ENCODE peak calls at places on chromosome 9, in four cellular contexts. S, X, G and Z are unnamed samples.

GRCh38 chr9:37464426-37465248 is 613 bp downstream of the ZBTB5 start:
- DNase-seq in S (no peak), X (no peak), G (peak; percentile 63), Z (no peak)

GRCh38 chr9:86720893-86721698 is 226.2 kb downstream of the GAS1 start:
- DNase-seq in S (no peak), X (no peak), G (no peak), Z (no peak)

GRCh38 chr9:134174073-134174449 is 9.7 kb upstream of the RNU6ATAC start:
- DNase-seq in S (no peak), X (no peak), G (no peak), Z (no peak)

GRCh38 chr9:83483223-83483622 is 55.0 kb downstream of the FRMD3 start:
- DNase-seq in S (no peak), X (no peak), G (no peak), Z (no peak)

GRCh38 chr9:136326061-136326776 is 1.1 kb upstream of the GPSM1 start:
- DNase-seq in S (no peak), X (no peak), G (peak; percentile 92), Z (no peak)

GRCh38 chr9:120383999-120384924 is 195.7 kb downstream of the CDK5RAP2 start:
- DNase-seq in S (peak; percentile 52), X (peak; percentile 37), G (peak; percentile 65), Z (no peak)

GRCh38 chr9:105142406-105143092 is 101.9 kb upstream of the SLC44A1 start:
- DNase-seq in S (no peak), X (no peak), G (peak; percentile 59), Z (no peak)

GRCh38 chr9:69178583-69179011 is 4.5 kb downstream of the TJP2 start:
- DNase-seq in S (no peak), X (no peak), G (peak; percentile 49), Z (no peak)

GRCh38 chr9:135914921-135915320 is 7.6 kb upstream of the CAMSAP1 start:
- DNase-seq in S (no peak), X (no peak), G (peak; percentile 90), Z (no peak)

GRCh38 chr9:123771690-123772089 is 158.2 kb downstream of the DENND1A start:
- DNase-seq in S (no peak), X (no peak), G (no peak), Z (no peak)

GRCh38 chr9:78234810-78235209 is 1.1 kb upstream of the CEP78 start:
- DNase-seq in S (peak; percentile 2), X (no peak), G (peak; percentile 39), Z (no peak)

GRCh38 chr9:110291921-110292575 is 35.7 kb upstream of the TXN start:
- DNase-seq in S (no peak), X (no peak), G (no peak), Z (no peak)

GRCh38 chr9:14223081-14223480 is 90.9 kb downstream of the NFIB start:
- DNase-seq in S (no peak), X (no peak), G (no peak), Z (no peak)

GRCh38 chr9:14219865-14220655 is 93.9 kb downstream of the NFIB start:
- DNase-seq in S (no peak), X (no peak), G (no peak), Z (no peak)

GRCh38 chr9:14221119-14221518 is 92.8 kb downstream of the NFIB start:
- DNase-seq in S (no peak), X (no peak), G (peak; percentile 30), Z (no peak)

GRCh38 chr9:14222149-14222835 is 91.6 kb downstream of the NFIB start:
- DNase-seq in S (no peak), X (no peak), G (no peak), Z (no peak)

DNA sequence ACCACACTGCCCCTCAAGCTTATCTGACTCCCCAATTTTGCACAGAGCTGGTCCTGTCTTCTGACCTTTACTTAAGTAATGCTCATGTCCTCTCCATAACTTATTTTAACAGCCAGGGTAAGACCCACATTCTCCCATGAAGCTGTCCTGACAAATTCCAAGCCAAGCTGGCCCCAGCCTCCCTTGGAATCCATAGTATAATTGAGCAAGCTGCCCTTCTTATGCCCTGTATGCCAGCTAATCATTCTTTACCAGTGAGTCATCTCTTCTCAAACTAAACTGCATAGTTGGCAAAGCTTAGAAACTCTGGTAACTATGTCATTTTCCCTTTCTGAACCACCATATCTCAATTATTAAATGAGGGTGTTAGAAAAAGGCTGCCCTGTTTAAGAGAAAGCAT is 92.4 kb downstream of the NFIB start:
- DNase-seq in S (no peak), X (no peak), G (peak; percentile 61), Z (no peak)
- H3K9ac ChIP-seq in S (no peak overlapping the region), X (no peak overlapping the region), G (no peak overlapping the region), Z (no peak overlapping the region)

DNA sequence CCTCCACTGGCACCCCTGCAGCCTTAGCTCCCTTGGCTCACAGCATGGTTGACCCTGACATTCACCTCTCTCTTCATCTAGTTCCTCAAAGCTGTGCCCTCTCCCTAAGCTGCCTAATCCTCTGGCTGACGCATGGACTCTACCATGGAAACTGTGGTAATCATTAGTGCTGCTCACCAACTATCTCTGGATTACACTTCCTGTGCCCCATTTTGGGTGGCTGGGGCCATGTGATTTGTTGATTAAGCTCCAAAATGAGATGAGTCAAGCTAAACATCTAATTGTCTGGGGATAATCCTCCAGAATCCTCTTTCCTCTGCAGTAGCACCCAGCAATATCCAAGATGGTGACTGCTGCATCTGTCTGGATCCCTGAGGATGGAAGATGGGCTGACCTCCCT is 264.4 kb downstream of the SH3GL2 start:
- DNase-seq in S (no peak), X (no peak), G (no peak), Z (no peak)
- H3K9ac ChIP-seq in S (no peak overlapping the region), X (no peak overlapping the region), G (no peak overlapping the region), Z (no peak overlapping the region)

DNA sequence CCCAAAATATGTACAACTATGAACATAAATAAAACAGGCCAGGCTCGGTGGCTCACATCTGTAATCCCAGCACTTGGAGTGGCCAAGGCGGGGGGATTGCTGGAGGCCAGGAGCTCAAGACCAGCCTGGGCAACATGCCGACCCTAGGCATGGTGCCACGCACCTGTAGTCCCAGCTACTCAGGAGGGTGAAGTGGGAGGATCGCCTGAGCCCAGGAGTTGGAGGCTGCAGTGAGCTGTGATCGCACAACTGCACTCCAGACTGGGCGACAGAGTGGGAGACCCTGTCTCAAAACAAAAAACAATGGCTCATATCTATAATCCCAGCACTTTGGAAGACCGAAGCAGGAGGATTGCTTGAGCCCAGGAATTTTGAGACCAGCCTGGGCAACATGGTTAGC is 1.5 kb downstream of the HAUS6 start:
- DNase-seq in S (no peak), X (no peak), G (no peak), Z (no peak)
- H3K9ac ChIP-seq in S (peak overlapping the region; percentile 88), X (peak overlapping the region; percentile 70), G (peak overlapping the region; percentile 23), Z (peak overlapping the region; percentile 42)

GRCh38 chr9:6645153-6646027 is at the start of gene GLDC:
- DNase-seq in S (peak; percentile 96), X (peak; percentile 87), G (no peak), Z (no peak)
- H3K9ac ChIP-seq in S (peak within 1 kb of the TSS; percentile 43), X (peak within 1 kb of the TSS; percentile 97), G (no peak within 1 kb of the TSS), Z (peak within 1 kb of the TSS; percentile 62)

DNA sequence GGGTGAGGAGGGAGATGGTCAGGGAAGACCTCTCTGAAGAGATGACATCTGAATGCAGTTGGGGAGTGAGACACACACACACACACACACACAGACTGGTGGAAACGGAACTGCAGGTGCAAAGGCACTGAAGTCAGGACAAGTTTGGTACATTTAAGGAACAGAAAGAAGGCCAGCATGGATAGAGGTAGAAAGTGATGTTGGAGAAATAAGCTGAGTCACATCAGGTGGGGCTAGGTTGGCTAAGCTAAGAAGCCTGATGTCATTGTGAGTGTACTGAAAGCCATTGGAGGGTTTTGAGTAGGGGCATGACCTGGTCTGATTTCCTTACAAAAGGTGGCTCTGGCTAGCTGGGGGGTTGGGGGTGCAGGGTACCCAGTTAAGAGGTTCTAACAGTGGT is 3.1 kb downstream of the BSPRY start:
- DNase-seq in S (no peak), X (no peak), G (no peak), Z (no peak)
- H3K9ac ChIP-seq in S (no peak overlapping the region), X (no peak overlapping the region), G (no peak overlapping the region), Z (no peak overlapping the region)

GRCh38 chr9:125238127-125238914 is 2.8 kb downstream of the HSPA5 start:
- DNase-seq in S (no peak), X (no peak), G (no peak), Z (no peak)
- H3K9ac ChIP-seq in S (no peak overlapping the region), X (no peak overlapping the region), G (no peak overlapping the region), Z (peak overlapping the region; percentile 46)

GRCh38 chr9:36092014-36092413 is 44.5 kb upstream of the GLIPR2 start:
- DNase-seq in S (no peak), X (no peak), G (no peak), Z (no peak)

GRCh38 chr9:36088020-36088419 is 48.5 kb upstream of the GLIPR2 start:
- DNase-seq in S (no peak), X (no peak), G (no peak), Z (no peak)

GRCh38 chr9:36091028-36091953 is 45.2 kb upstream of the GLIPR2 start:
- DNase-seq in S (no peak), X (no peak), G (peak; percentile 96), Z (no peak)

GRCh38 chr9:36092509-36093215 is 43.9 kb upstream of the GLIPR2 start:
- DNase-seq in S (no peak), X (no peak), G (no peak), Z (no peak)

DNA sequence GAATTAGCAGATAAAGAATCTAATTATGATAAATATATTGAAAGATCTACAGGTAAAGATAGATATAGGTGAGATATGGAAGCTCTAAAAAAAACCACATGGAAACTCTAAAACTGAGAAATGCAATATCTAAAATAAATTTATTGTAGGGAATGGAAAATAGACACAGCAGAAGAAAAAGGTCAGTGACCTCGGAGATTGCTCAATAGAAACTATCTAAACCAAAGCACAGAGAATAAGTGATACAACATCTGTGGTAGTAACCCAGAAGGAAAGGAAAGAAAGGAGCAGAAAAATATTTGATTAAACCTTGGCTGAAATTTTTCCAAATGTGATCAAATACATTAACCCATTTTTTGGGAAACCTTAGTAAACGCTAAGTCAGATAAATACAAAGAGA is 43.1 kb upstream of the GLIPR2 start:
- DNase-seq in S (no peak), X (no peak), G (no peak), Z (no peak)
- H3K9ac ChIP-seq in S (no peak overlapping the region), X (no peak overlapping the region), G (no peak overlapping the region), Z (no peak overlapping the region)

GRCh38 chr9:96149881-96150280 is 152.1 kb downstream of the HSD17B3 start:
- DNase-seq in S (no peak), X (no peak), G (no peak), Z (no peak)
- H3K9ac ChIP-seq in S (no peak overlapping the region), X (no peak overlapping the region), G (no peak overlapping the region), Z (no peak overlapping the region)

DNA sequence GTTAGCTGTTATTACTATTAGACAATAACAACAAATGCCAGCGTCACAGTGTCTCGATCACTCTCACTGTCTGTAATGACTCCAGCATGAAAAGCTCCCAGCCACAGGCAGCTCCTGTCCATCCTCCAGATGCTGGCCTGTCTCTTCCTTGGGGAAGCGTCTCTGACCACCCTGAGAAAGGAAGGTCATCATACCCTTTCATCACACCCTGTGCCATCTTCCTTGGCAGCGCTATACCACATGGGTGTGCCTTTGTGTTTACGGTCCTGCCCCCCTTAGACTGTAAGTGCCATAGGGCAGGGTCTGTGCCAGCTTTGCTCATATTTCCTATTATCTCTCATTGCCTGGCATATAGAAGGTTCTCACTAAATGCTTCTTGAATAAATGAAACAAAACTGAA is 90.6 kb downstream of the PRRT1B start:
- DNase-seq in S (no peak), X (no peak), G (no peak), Z (no peak)
- H3K9ac ChIP-seq in S (no peak overlapping the region), X (no peak overlapping the region), G (no peak overlapping the region), Z (no peak overlapping the region)

GRCh38 chr9:98248737-98249474 is 6.5 kb downstream of the TBC1D2 start:
- DNase-seq in S (no peak), X (no peak), G (peak; percentile 97), Z (no peak)
- H3K9ac ChIP-seq in S (no peak overlapping the region), X (no peak overlapping the region), G (peak overlapping the region; percentile 65), Z (no peak overlapping the region)